ENCODE peak calls at places on chromosomes 1 and 21, in four cellular contexts. U is ovary, F is suprapubic skin, Q is tibial nerve. N is an unnamed sample.

GRCh38 chr1:8462298-8462946 is 144.5 kb downstream of the SLC45A1 start:
- DNase-seq in U (no peak), F (no peak), Q (no peak), N (no peak)

GRCh38 chr1:165988275-165988674 is 160.9 kb downstream of the UCK2 start:
- DNase-seq in U (no peak), F (no peak), Q (no peak), N (no peak)

GRCh38 chr1:22383526-22384291 is 67.9 kb upstream of the ZBTB40 start:
- DNase-seq in F (no peak), Q (no peak), U (no peak), N (no peak)

GRCh38 chr1:143720087-143721023 is 251.4 kb downstream of the FAM72C start:
- DNase-seq in Q (no peak), F (peak; percentile 60), U (peak; percentile 27), N (no peak)

GRCh38 chr1:241225741-241226140 is 131.3 kb downstream of the RGS7 start:
- DNase-seq in U (no peak), Q (no peak), F (no peak), N (no peak)

GRCh38 chr1:201708085-201708512 is 120.9 kb upstream of the IPO9 start:
- DNase-seq in Q (no peak), U (no peak), F (no peak), N (no peak)

GRCh38 chr1:22600071-22600816 is 36.2 kb upstream of the C1QA start:
- DNase-seq in Q (no peak), U (no peak), F (no peak), N (no peak)

GRCh38 chr1:179003474-179004066 is 22.1 kb upstream of the FAM20B start:
- DNase-seq in Q (no peak), U (no peak), F (no peak), N (no peak)

GRCh38 chr1:74819062-74819461 is 86.1 kb downstream of the TYW3 start:
- DNase-seq in Q (no peak), F (no peak), U (no peak), N (no peak)

GRCh38 chr1:116497660-116498059 is 73.2 kb downstream of the CD58 start:
- DNase-seq in U (no peak), Q (no peak), F (no peak), N (no peak)

GRCh38 chr1:94553323-94553730 is 11.8 kb upstream of the F3 start:
- DNase-seq in U (no peak), F (no peak), Q (no peak), N (no peak)

GRCh38 chr1:77126309-77126708 is 92.9 kb downstream of the PIGK start:
- DNase-seq in U (peak; percentile 37), F (no peak), Q (peak; percentile 32), N (no peak)

GRCh38 chr1:160114085-160114484 is 1.5 kb upstream of the ATP1A2 start:
- DNase-seq in F (no peak), Q (no peak), U (no peak), N (no peak)

GRCh38 chr1:28642056-28642846 is 616 bp downstream of the TAF12 start:
- DNase-seq in U (no peak), Q (no peak), F (no peak), N (no peak)

GRCh38 chr21:28587748-28588147 is 404.9 kb downstream of the LTN1 start:
- DNase-seq in U (no peak), Q (no peak), F (no peak), N (no peak)

GRCh38 chr1:116997666-116998065 is 3.9 kb upstream of the CD101 start:
- DNase-seq in F (no peak), Q (no peak), U (no peak), N (no peak)

GRCh38 chr1:43405219-43405875 is 15.6 kb downstream of the SZT2 start:
- DNase-seq in F (no peak), Q (no peak), U (no peak), N (no peak)

DNA sequence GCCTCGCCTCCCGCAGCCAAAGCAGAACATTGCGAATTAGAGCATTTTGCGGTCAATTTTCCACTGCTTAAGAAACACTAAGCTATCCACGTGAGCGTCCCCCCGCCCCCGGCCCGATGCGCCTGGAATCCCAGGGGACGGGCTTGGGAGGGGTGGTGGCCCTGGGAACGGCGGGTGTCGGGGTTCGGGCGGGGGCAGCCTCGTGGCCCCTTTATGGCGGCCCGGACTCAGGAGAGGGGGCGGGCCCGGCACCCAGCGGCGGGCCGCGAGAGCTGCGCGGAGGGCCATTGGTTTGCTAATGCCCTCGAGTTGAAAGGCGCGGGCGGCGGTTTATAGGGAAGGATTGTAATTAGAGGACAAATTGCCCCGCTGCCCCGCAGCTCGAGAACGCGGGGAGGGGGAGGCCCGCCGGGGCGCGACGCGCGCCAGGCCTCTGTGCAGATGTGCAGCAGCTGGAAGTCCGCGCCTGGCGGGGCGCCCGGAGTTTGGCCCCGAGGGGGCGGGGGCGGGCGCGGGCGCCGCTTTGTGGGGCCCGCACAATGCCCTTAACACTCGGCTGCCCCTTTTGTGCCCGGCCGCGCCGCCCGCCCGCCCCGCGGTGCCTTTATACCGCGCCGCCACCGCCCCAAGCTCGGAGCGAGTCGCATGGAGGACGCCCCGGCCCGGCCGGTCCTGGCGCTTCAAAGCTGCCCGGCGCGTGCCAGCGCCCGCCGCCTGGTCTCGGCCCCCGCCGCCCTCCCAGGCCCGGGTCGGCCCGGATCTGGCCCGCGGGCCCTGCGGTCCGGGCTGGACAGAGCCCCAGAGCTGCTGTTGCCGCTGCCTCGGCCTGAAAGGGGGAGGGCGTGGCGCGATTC is 1.9 kb upstream of the HES3 start:
- DNase-seq in Q (no peak), U (no peak), F (no peak), N (no peak)
- H3K4me3 ChIP-seq in Q (no peak overlapping the region), U (no peak overlapping the region), F (peak overlapping the region; percentile 34), N (peak overlapping the region; percentile 19)

DNA sequence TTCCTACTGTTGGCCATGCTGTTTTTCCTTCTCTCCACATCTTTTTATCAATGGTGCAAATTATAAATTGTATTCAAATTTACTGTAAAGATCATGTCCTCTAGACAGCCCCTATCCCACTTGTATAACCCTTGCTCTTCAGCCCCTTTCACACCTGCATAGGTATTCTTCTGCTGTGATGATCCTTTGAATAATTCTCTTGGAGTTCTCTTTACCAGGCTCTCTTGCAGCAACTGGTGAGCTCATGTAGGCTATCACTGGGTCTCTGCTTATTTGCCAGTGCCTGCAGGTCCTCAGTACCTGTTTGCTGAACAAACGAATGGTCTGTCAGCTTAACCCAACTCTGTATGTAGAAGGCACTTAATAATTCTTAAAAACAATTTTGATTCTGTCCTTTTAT is 8.2 kb downstream of the PTPRC start:
- DNase-seq in F (no peak), U (no peak), Q (no peak), N (no peak)
- TF ChIP-seq EP300 in F (no peak), U (no peak), Q (no peak), N (no peak)

GRCh38 chr1:243474384-243474851 is 218.6 kb downstream of the SDCCAG8 start:
- DNase-seq in F (no peak), U (no peak), Q (no peak), N (no peak)

GRCh38 chr1:243474906-243475305 is 219.1 kb downstream of the SDCCAG8 start:
- DNase-seq in F (no peak), U (no peak), Q (no peak), N (no peak)

GRCh38 chr1:243471026-243471685 is 215.3 kb downstream of the SDCCAG8 start:
- DNase-seq in F (no peak), Q (no peak), U (no peak), N (no peak)

GRCh38 chr1:243471754-243472725 is 216.2 kb downstream of the SDCCAG8 start:
- DNase-seq in Q (no peak), U (no peak), F (no peak), N (no peak)

GRCh38 chr1:243473281-243474210 is 217.7 kb downstream of the SDCCAG8 start:
- DNase-seq in Q (no peak), U (no peak), F (no peak), N (no peak)
- H3K4me3 ChIP-seq in Q (peak overlapping the region; percentile 24), U (peak overlapping the region; percentile 31), F (peak overlapping the region; percentile 42), N (peak overlapping the region; percentile 30)

GRCh38 chr1:206455681-206456344 is 14.5 kb upstream of the IKBKE start:
- DNase-seq in F (peak; percentile 64), Q (peak; percentile 26), U (no peak), N (no peak)
- TF ChIP-seq EP300 in F (no peak), Q (no peak), U (no peak), N (no peak)

GRCh38 chr1:153613406-153613805 is 469 bp upstream of the S100A16 start:
- DNase-seq in U (no peak), F (no peak), Q (no peak), N (no peak)
- H3K4me3 ChIP-seq in U (no peak overlapping the region), F (peak overlapping the region; percentile 70), Q (peak overlapping the region; percentile 54), N (peak overlapping the region; percentile 67)

GRCh38 chr21:43611598-43612369 is 47.5 kb downstream of the HSF2BP start:
- DNase-seq in F (no peak), U (peak; percentile 81), Q (peak; percentile 81), N (peak; percentile 78)

GRCh38 chr21:43618940-43619339 is 40.3 kb downstream of the HSF2BP start:
- DNase-seq in Q (no peak), U (no peak), F (no peak), N (peak; percentile 59)

GRCh38 chr21:43609501-43610340 is 49.6 kb downstream of the HSF2BP start:
- DNase-seq in Q (no peak), U (no peak), F (no peak), N (peak; percentile 84)

GRCh38 chr21:43608664-43609063 is 50.6 kb downstream of the HSF2BP start:
- DNase-seq in Q (no peak), U (no peak), F (no peak), N (no peak)

GRCh38 chr21:43613755-43614638 is 45.3 kb downstream of the HSF2BP start:
- DNase-seq in F (no peak), Q (no peak), U (no peak), N (no peak)
- TF ChIP-seq EP300 in F (no peak), Q (no peak), U (no peak), N (no peak)

DNA sequence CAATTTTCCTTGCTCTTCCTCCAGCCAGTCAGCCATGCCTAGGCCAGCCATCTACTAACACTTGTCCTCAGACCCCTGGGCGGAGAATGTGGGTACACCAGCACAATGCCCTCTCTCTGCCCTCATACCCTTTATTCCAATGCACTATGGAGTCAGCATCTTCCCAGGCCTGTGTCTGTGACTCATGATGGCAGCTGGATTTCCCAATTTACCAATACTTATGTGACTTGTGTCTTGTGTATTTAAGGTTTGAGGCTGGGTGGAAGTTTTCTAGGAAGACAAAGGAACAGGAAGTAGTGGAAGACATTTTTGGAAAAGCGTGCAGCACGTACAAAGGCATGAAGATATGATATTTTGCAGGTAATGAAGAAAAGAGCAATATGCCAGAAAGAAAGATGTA is 114.3 kb downstream of the NMNAT2 start:
- DNase-seq in F (no peak), U (no peak), Q (no peak), N (no peak)
- H3K4me3 ChIP-seq in F (no peak overlapping the region), U (no peak overlapping the region), Q (no peak overlapping the region), N (no peak overlapping the region)

GRCh38 chr1:10528066-10529014 is 53.6 kb downstream of the PEX14 start:
- DNase-seq in Q (no peak), F (no peak), U (no peak), N (peak; percentile 64)
- TF ChIP-seq EP300 in Q (no peak), F (peak; percentile 36), U (no peak), N (no peak)

DNA sequence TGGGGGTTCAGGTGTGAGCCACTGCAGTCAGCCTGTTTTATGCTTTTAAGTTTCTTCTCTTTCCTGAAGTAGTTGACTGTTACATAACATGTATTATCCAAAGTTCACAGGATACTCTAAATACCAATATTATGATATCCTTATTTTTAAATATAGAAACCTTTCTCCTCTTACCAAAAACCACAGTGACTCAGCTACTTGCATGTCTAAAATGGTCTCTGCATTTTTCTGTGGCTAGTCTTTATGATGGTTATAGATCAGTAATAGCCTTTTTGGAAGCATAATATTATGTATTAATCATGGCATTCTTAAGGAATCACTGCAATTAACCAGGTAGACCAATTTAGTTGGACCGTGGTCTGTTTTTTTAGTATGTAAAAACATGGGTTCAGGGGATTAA is 210.8 kb upstream of the CACYBP start:
- DNase-seq in F (no peak), U (no peak), Q (no peak), N (no peak)
- H3K4me3 ChIP-seq in F (no peak overlapping the region), U (no peak overlapping the region), Q (no peak overlapping the region), N (no peak overlapping the region)

N was measured in stomach.